ENCODE peak calls at places on chromosomes 2 and 18, in five cellular contexts. U is left ventricle myocardium inferior, F is PC-3, A is right atrium auricular region, J is kidney epithelial cell. T is an unnamed sample.

GRCh38 chr2:96608459-96609455 is 29.4 kb downstream of the KANSL3 start:
- DNase-seq in U (no peak), F (no peak), J (peak; percentile 37), A (no peak), T (no peak)

GRCh38 chr2:63698825-63699548 is 110.2 kb downstream of the MDH1 start:
- DNase-seq in A (peak; percentile 89), F (peak; percentile 93), U (peak; percentile 17), J (peak; percentile 43), T (peak; percentile 70)

GRCh38 chr2:62611820-62612219 is 93.7 kb upstream of the EHBP1 start:
- DNase-seq in F (no peak), J (no peak), U (no peak), A (no peak), T (no peak)

GRCh38 chr18:74082476-74083070 is 65.1 kb downstream of the FBXO15 start:
- DNase-seq in J (no peak), A (no peak), F (peak; percentile 55), U (peak; percentile 28), T (peak; percentile 4)

GRCh38 chr2:179580378-179581146 is 280.9 kb downstream of the ZNF385B start:
- DNase-seq in A (no peak), U (peak; percentile 39), F (no peak), J (peak; percentile 61), T (no peak)

GRCh38 chr2:147149589-147150245 is 695.1 kb upstream of the ACVR2A start:
- DNase-seq in U (no peak), A (no peak), F (peak; percentile 70), J (peak; percentile 26), T (no peak)

GRCh38 chr2:41934323-41935003 is 113.4 kb upstream of the PKDCC start:
- DNase-seq in J (no peak), U (peak; percentile 48), A (no peak), F (no peak), T (no peak)

GRCh38 chr2:8496617-8497016 is 185.2 kb upstream of the ID2 start:
- DNase-seq in F (no peak), J (no peak), U (no peak), A (no peak), T (no peak)

GRCh38 chr2:191382801-191383200 is 137.6 kb downstream of the MYO1B start:
- DNase-seq in F (peak; percentile 95), A (no peak), J (no peak), U (no peak), T (no peak)

GRCh38 chr2:74740395-74741075 is 86.5 kb downstream of the SEMA4F start:
- DNase-seq in J (peak; percentile 92), U (peak; percentile 20), F (peak; percentile 98), A (peak; percentile 69), T (peak; percentile 95)

GRCh38 chr2:59029058-59029457 is 787.9 kb upstream of the FANCL start:
- DNase-seq in U (peak; percentile 36), A (no peak), F (no peak), J (no peak), T (no peak)

GRCh38 chr2:122564843-122565242 is 809.4 kb downstream of the TSN start:
- DNase-seq in A (no peak), J (no peak), F (no peak), U (no peak), T (no peak)

GRCh38 chr2:26529406-26530070 is 51.6 kb upstream of the OTOF start:
- DNase-seq in J (no peak), A (no peak), F (no peak), U (no peak), T (no peak)

DNA sequence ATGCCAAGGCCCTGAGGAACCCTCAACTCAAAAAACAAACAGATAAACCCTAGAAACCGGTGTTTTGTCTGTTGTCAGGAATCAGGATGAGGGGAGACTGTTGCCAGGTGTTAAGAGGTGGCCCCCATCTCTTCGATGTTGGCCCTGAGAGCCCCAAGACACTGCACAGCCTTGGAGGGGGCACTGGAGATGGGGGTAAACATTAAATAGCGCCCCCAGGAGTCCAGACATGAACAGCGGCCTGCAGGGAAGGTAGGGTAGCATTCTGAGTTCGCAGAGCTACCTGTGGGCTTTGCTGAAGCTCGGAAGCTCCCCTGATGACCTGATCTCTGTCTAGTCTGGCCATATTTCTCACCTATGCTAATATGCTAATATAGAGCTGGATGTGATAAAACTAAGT is 97.6 kb upstream of the SMAD2 start:
- DNase-seq in U (no peak), F (no peak), A (no peak), J (no peak), T (no peak)
- TF ChIP-seq CTCF in U (no peak), F (peak; percentile 11), A (no peak), J (no peak), T (peak; percentile 6)

GRCh38 chr2:121558329-121558728 is 27.6 kb downstream of the RNU4ATAC start:
- DNase-seq in U (no peak), J (no peak), F (no peak), A (no peak), T (no peak)
- H3K4me3 ChIP-seq in U (no peak overlapping the region), J (no peak overlapping the region), F (no peak overlapping the region), A (no peak overlapping the region), T (no peak overlapping the region)

DNA sequence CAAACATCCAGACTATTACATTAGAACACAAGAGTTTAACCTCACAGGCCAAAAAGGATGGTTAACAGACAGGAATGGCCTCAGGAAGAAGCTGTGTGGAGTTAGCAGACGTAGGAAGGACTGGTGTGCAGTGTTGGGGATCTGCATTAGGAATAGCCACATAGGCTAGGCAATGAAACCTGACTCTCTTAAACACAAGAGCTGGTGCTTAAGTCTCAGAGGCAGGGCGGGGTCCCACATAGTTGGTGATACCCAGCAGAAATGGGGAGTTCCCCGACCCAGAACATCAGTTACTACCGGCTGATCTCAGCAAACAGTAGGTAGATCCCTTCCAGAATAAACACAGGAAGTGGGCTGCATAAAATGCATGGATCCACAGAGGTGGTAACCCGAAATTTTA is 64.1 kb downstream of the CCDC93 start:
- DNase-seq in A (no peak), U (no peak), J (no peak), F (no peak), T (no peak)
- H3K36me3 ChIP-seq in A (peaks cover 87% of the 10 kb centered on the region), U (peaks cover 97% of the 10 kb centered on the region), J (peaks cover 3% of the 10 kb centered on the region), F (peaks cover 57% of the 10 kb centered on the region), T (peaks cover 10% of the 10 kb centered on the region)

GRCh38 chr2:61538920-61539559 is 884 bp upstream of the XPO1 start:
- DNase-seq in A (no peak), F (peak; percentile 11), J (no peak), U (no peak), T (no peak)

GRCh38 chr2:61536086-61536722 is 2.0 kb downstream of the XPO1 start:
- DNase-seq in F (peak; percentile 5), J (no peak), U (peak; percentile 84), A (no peak), T (no peak)

GRCh38 chr2:61536723-61537581 is 1.2 kb downstream of the XPO1 start:
- DNase-seq in J (peak; percentile 72), A (peak; percentile 93), F (peak; percentile 85), U (peak; percentile 66), T (peak; percentile 34)

GRCh38 chr2:61537590-61538178 is 472 bp downstream of the XPO1 start:
- DNase-seq in F (no peak), U (no peak), A (no peak), J (no peak), T (no peak)

GRCh38 chr2:61538179-61538919 is at the start of gene XPO1:
- DNase-seq in F (peak; percentile 99), U (peak; percentile 100), A (peak; percentile 99), J (peak; percentile 91), T (peak; percentile 94)
- TF ChIP-seq CTCF in F (no peak), U (no peak), A (no peak), J (no peak), T (no peak)

GRCh38 chr2:189584662-189585061 is 4.1 kb upstream of the SLC40A1 start:
- DNase-seq in U (no peak), J (no peak), A (no peak), F (no peak), T (no peak)
- H3K4me3 ChIP-seq in U (no peak overlapping the region), J (no peak overlapping the region), A (no peak overlapping the region), F (no peak overlapping the region), T (no peak overlapping the region)

GRCh38 chr2:99365661-99366060 is 28.5 kb downstream of the EIF5B start:
- DNase-seq in J (no peak), F (no peak), A (no peak), U (no peak), T (no peak)
- H3K36me3 ChIP-seq in J (no peaks in the 10 kb centered on the region), F (peaks cover 59% of the 10 kb centered on the region), A (peaks cover 86% of the 10 kb centered on the region), U (peaks cover 97% of the 10 kb centered on the region), T (peaks cover 2% of the 10 kb centered on the region)

GRCh38 chr2:207791579-207792243 is 22.0 kb upstream of the FZD5 start:
- DNase-seq in F (no peak), A (no peak), U (no peak), J (no peak), T (no peak)
- TF ChIP-seq CTCF in F (no peak), A (no peak), U (no peak), J (no peak), T (no peak)

GRCh38 chr2:160994141-160995002 is 165.9 kb upstream of the TANK start:
- DNase-seq in F (peak; percentile 92), J (peak; percentile 65), A (peak; percentile 89), U (peak; percentile 25), T (peak; percentile 82)
- H3K4me3 ChIP-seq in F (no peak overlapping the region), J (peak overlapping the region; percentile 5), A (no peak overlapping the region), U (peak overlapping the region; percentile 12), T (no peak overlapping the region)

DNA sequence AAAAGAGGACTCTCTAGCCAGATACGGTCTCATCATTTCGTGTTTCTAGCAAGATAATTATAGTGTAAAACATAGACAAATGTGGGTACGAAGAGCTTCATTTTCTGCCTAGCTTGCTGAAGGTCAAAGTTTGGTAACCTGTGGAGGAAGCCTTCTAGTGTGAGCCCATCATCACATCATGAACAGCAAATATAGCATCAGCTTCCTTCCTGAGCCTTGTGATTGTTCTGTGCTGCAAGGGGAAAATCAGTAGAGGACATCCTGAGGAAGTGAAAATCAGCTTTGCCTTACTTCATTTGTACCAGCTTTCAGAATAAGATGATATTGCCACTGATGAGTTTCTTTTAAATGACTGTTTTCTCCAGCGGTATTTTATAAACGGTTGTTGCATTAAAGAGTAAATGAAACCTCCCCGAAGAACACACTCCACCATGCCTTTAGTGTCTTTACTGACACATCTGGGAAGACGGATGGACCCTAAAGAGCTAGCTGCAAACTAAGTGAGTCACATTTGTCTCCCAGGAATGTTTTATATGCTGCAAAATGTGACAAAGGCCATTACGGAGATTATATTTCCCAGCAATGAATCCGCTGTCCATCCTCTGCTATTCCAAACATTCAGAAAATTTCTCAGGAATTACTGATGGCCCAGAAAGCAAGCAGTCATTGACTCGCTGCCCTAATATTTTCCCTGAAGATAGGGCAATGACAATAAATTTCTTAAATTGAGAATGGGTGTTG is 1272.9 kb downstream of the SUCLG1 start:
- DNase-seq in A (no peak), U (no peak), F (no peak), J (no peak), T (no peak)
- H3K36me3 ChIP-seq in A (no peaks in the 10 kb centered on the region), U (no peaks in the 10 kb centered on the region), F (no peaks in the 10 kb centered on the region), J (no peaks in the 10 kb centered on the region), T (no peaks in the 10 kb centered on the region)